ENCODE peak calls at places on chromosomes 2 and 18, in seven cellular contexts. N, J, C, B, D, G and X are unnamed samples.

GRCh38 chr2:164840930-164841718 is 499 bp downstream of the COBLL1 start:
- DNase-seq in C (peak), B (peak), G (peak), N (peak), D (peak), J (peak), X (peak)

GRCh38 chr2:1730047-1730937 is 14.0 kb downstream of the PXDN start:
- DNase-seq in N (peak), G (no peak), B (peak), D (no peak), J (no peak), C (no peak), X (no peak)

GRCh38 chr18:62939925-62940324 is 224.6 kb downstream of the PHLPP1 start:
- DNase-seq in C (no peak), B (no peak), N (no peak), D (no peak), G (no peak), J (no peak), X (no peak)

GRCh38 chr2:41892486-41892885 is 155.3 kb upstream of the PKDCC start:
- DNase-seq in N (no peak), D (no peak), J (no peak), C (no peak), G (no peak), B (no peak), X (no peak)

GRCh38 chr2:235218486-235218907 is 266.7 kb downstream of the SH3BP4 start:
- DNase-seq in B (no peak), N (no peak), G (no peak), D (no peak), C (no peak), J (no peak), X (no peak)

GRCh38 chr2:44452184-44452583 is 90.4 kb downstream of the CAMKMT start:
- DNase-seq in J (no peak), G (no peak), B (no peak), N (no peak), C (no peak), D (no peak), X (no peak)

GRCh38 chr2:42474765-42475454 is 18.9 kb downstream of the KCNG3 start:
- DNase-seq in C (no peak), J (no peak), G (no peak), N (no peak), B (no peak), D (no peak), X (no peak)

GRCh38 chr2:202121532-202122166 is 48.6 kb downstream of the KIAA2012 start:
- DNase-seq in C (no peak), J (no peak), G (no peak), D (no peak), B (no peak), N (no peak), X (peak)

GRCh38 chr2:164538250-164538866 is 82.9 kb downstream of the GRB14 start:
- DNase-seq in J (peak), D (peak), B (no peak), N (peak), G (no peak), C (peak), X (no peak)

GRCh38 chr2:226320073-226320948 is 479.3 kb downstream of the IRS1 start:
- DNase-seq in B (no peak), C (no peak), J (no peak), G (peak), N (no peak), D (no peak), X (no peak)

DNA sequence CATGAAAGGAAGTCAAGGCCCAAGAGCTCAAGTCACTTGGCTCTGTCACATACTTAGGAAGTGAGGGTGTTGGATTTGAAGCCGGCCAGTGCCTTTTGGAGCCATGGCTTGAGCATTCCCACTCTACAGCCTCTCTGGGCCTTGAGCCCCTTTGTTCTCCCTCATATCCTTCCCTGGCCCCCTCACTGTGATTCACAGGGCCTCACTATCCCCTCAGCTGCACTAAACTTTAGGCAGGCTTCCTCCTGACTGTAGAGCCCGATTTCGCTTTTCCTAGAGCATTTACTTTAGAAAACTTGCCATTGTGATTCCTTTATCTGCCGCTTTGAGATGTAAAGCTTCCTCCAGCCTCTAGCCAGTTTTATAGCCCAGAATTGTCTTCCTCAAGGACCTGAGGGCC is 107.6 kb downstream of the FBXO15 start:
- DNase-seq in N (no peak), C (no peak), B (no peak), G (no peak), D (no peak), J (no peak), X (no peak)
- H3K27ac ChIP-seq in N (no peak), C (no peak), B (no peak), G (no peak), D (no peak), J (no peak), X (no peak)

GRCh38 chr2:23617817-23618216 is 232.8 kb downstream of the KLHL29 start:
- DNase-seq in B (no peak), N (no peak), G (no peak), J (no peak), D (no peak), C (no peak), X (no peak)
- H3K27ac ChIP-seq in B (peak), N (peak), G (peak), J (no peak), D (no peak), C (no peak), X (no peak)

GRCh38 chr2:237326250-237327171 is 87.5 kb downstream of the COL6A3 start:
- DNase-seq in D (no peak), G (no peak), N (no peak), J (no peak), B (no peak), C (no peak), X (no peak)
- H3K27ac ChIP-seq in D (no peak), G (peak), N (peak), J (no peak), B (peak), C (no peak), X (no peak)

GRCh38 chr18:79951545-79952456 is at the start of gene SLC66A2:
- DNase-seq in G (peak), N (peak), C (peak), B (peak), D (peak), J (peak), X (peak)
- H3K27ac ChIP-seq in G (peak), N (peak), C (peak), B (peak), D (no peak), J (peak), X (peak)

GRCh38 chr2:170766693-170767092 is 3.5 kb upstream of the ERICH2 start:
- DNase-seq in N (no peak), C (no peak), G (no peak), D (no peak), B (no peak), J (no peak), X (no peak)

GRCh38 chr2:170771049-170771937 is 1.1 kb downstream of the ERICH2 start:
- DNase-seq in J (peak), B (no peak), D (peak), N (peak), C (peak), G (no peak), X (no peak)

GRCh38 chr2:170772295-170772694 is 2.1 kb downstream of the ERICH2 start:
- DNase-seq in G (no peak), N (no peak), J (no peak), D (no peak), B (no peak), C (no peak), X (no peak)

GRCh38 chr2:170770304-170771048 is at the start of gene ERICH2:
- DNase-seq in N (peak), G (peak), C (peak), B (peak), D (peak), J (peak), X (peak)

GRCh38 chr2:170770008-170770303 is 222 bp upstream of the ERICH2 start:
- DNase-seq in N (no peak), C (no peak), G (no peak), D (no peak), B (no peak), J (no peak), X (no peak)
- H3K27ac ChIP-seq in N (no peak), C (peak), G (no peak), D (no peak), B (no peak), J (peak), X (peak)

DNA sequence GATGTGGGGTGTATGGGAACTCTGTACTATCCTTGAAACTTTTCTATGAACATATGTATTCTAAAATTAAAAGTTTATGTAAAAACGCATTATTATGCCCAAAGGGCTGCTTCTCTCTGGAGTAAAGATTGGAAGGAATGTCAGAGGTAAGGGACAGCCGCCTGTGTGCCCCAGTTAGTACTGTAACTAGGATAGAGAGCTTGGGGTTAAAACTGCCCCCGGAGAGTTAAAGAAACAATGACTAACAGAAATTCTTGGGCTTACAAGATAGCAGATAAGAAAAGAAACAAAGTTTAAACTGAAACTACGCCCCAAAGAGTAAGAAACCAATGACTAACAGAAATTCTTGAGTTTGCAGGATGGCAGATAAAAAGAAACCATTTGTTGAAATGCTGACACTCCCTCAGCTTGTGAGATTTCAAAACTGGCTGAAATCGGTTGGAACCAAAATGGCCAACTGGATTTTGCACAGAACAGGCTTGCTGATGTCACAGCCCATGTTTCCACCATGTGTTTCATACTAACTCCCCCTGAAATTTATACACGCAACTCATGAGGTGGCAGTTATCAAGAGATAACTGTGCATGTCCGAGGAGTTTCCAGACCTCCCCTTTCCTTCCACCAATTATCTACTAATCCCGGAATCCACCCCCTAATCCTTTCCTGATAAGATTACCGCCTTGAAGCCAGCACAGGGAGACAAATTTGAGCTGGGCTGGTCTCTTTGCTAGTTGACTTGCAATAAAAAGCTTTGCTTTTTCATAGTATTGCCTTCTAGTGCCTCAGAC is 8.7 kb upstream of the TXNDC2 start:
- DNase-seq in J (peak), D (no peak), B (no peak), C (peak), N (peak), G (no peak), X (peak)
- H3K27ac ChIP-seq in J (peak), D (no peak), B (peak), C (peak), N (peak), G (no peak), X (peak)